ENCODE peak calls at places on chromosomes 3 and 15, in five cellular contexts. K is transverse colon, U is keratinocyte, S is H1, H is body of pancreas. F is an unnamed sample. For H3K4me1, the result is how much of the 10 kb centered on the place peaks cover.

GRCh38 chr3:36741285-36741684 is 23.1 kb downstream of the DCLK3 start:
- DNase-seq in K (no peak), U (no peak), S (no peak), H (no peak), F (no peak)

GRCh38 chr3:50913279-50913678 is 238.6 kb downstream of the DOCK3 start:
- DNase-seq in K (no peak), U (no peak), S (no peak), H (peak), F (peak)

GRCh38 chr15:61906961-61907752 is 153.1 kb downstream of the VPS13C start:
- DNase-seq in K (no peak), U (no peak), S (no peak), H (peak), F (no peak)

GRCh38 chr3:190339130-190339529 is 16.9 kb upstream of the CLDN1 start:
- DNase-seq in K (no peak), U (no peak), S (no peak), H (no peak), F (no peak)

GRCh38 chr15:89167267-89168176 is 53.9 kb downstream of the RLBP1 start:
- DNase-seq in K (no peak), U (peak), S (no peak), H (peak), F (no peak)

GRCh38 chr3:114848643-114849350 is 298.3 kb downstream of the ZBTB20 start:
- DNase-seq in K (no peak), U (no peak), S (no peak), H (peak), F (no peak)

GRCh38 chr3:187989458-187990153 is 164.4 kb upstream of the LPP start:
- DNase-seq in K (no peak), U (no peak), S (peak), H (no peak), F (no peak)

GRCh38 chr15:74958320-74958907 is 1.8 kb upstream of the RPP25 start:
- DNase-seq in K (peak), U (no peak), S (no peak), H (peak), F (peak)

GRCh38 chr3:18127181-18127863 is 297.8 kb downstream of the SATB1 start:
- DNase-seq in K (no peak), U (no peak), S (no peak), H (no peak), F (no peak)

GRCh38 chr3:106249159-106249558 is 380.3 kb upstream of the CBLB start:
- DNase-seq in K (no peak), U (no peak), S (no peak), H (no peak), F (no peak)

GRCh38 chr15:33242165-33242564 is 47.7 kb upstream of the FMN1 start:
- DNase-seq in K (no peak), U (peak), S (no peak), H (no peak), F (no peak)

GRCh38 chr3:42269647-42270046 is 3.7 kb upstream of the CCK start:
- DNase-seq in K (no peak), U (no peak), S (no peak), H (no peak), F (no peak)

GRCh38 chr3:16146015-16146730 is 28.3 kb upstream of the GALNT15 start:
- DNase-seq in K (no peak), U (no peak), S (no peak), H (no peak), F (no peak)

GRCh38 chr3:25448750-25449684 is 21.0 kb downstream of the RARB start:
- DNase-seq in K (peak), U (no peak), S (no peak), H (peak), F (peak)

GRCh38 chr3:44862221-44862637 is 517 bp downstream of the TMEM42 start:
- DNase-seq in K (no peak), U (no peak), S (no peak), H (peak), F (no peak)

GRCh38 chr3:111666041-111666735 is 71.0 kb upstream of the ZBED2 start:
- DNase-seq in K (no peak), U (no peak), S (no peak), H (no peak), F (no peak)

GRCh38 chr3:57951106-57951882 is 56.9 kb upstream of the FLNB start:
- DNase-seq in K (peak), U (no peak), S (no peak), H (peak), F (peak)

GRCh38 chr3:194979173-194979572 is 291.8 kb downstream of the XXYLT1 start:
- DNase-seq in K (no peak), U (no peak), S (no peak), H (no peak), F (no peak)

GRCh38 chr15:90598053-90598577 is 68.4 kb downstream of the CRTC3 start:
- DNase-seq in K (peak), U (no peak), S (no peak), H (peak), F (peak)

GRCh38 chr15:59933607-59934006 is 70.5 kb upstream of the FOXB1 start:
- DNase-seq in K (no peak), U (no peak), S (no peak), H (no peak), F (no peak)

GRCh38 chr15:68609618-68610017 is 30.8 kb downstream of the CORO2B start:
- DNase-seq in K (peak), U (no peak), S (no peak), H (peak), F (no peak)

GRCh38 chr3:24981924-24982323 is 446.1 kb upstream of the RARB start:
- DNase-seq in K (no peak), U (no peak), S (no peak), H (no peak), F (no peak)

GRCh38 chr3:14143826-14144225 is 19.0 kb downstream of the TMEM43 start:
- DNase-seq in K (peak), U (no peak), S (no peak), H (peak), F (no peak)

DNA sequence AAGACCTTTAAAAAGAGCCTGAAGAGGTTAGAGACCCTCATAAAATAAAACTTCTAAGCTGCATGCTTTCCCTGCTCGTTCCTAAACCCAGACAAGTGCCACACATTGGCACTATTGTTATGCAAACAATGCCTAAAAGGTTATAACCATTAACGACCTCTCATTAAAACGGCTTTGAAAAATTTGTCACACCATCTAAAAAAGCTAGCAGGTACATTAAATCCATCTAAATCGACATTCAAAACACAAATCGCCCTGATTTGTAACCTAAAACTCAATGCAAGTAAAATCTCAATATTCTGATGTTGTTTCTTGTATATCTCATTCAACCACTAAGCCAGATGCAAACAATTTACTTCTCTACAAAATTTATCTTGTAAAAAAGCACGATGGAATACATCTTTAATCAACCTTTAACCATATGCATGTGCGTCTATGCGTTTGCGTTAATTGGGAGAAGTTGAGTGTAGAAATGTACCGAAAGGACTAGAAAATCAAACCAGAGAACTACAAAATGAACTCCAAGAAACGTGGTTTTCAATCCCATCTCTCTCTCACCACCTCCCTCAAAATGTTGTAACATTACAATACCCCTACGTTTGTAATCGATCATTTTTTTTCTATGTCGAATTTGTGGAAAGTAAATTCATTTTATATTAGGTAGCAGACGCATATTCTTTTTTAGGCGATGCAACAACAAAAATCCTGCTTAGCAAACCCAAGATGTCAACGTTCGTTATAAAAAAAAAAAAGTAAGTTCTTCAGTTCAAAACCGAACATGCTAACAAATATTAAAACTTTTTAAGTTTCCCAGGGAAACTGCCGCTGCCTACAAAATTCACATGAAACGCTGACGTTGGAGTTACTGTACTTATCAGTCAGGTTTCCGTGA is 1.1 kb downstream of the ALDH1A2 start:
- DNase-seq in K (no peak), U (no peak), S (no peak), H (no peak), F (no peak)
- H3K4me1 ChIP-seq in K (under half), U (under half), S (under half), H (under half), F (under half)

DNA sequence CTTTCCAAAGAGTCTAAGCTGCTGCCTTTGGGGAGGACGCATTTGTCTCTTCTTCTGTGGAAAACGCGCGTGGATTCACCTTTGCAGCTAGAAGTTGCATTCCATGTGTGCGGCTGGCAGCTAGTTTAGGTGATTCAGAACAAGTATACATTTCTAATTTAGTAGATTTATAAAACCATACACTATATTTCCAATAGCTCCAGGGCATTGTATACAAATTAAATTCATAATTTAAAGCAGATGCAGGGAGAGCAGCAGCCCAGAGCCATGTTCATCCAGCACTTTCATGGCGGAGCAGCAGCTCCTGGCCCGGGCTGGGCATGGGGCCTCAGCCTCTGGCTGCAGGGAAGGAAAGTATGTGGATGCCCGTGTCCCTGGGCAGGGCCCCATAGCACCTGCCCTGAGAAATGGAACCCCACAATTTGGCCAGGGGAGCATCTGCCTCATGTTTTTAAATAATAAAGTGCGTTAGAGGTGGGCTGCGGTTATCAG is 42.8 kb upstream of the SEC22A start:
- DNase-seq in K (no peak), U (no peak), S (no peak), H (no peak), F (no peak)
- H3K4me3 ChIP-seq in K (no peak), U (no peak), S (no peak), H (no peak), F (no peak)

GRCh38 chr3:157905885-157906284 is 200.3 kb downstream of the SHOX2 start:
- DNase-seq in K (no peak), U (no peak), S (no peak), H (no peak), F (no peak)

DNA sequence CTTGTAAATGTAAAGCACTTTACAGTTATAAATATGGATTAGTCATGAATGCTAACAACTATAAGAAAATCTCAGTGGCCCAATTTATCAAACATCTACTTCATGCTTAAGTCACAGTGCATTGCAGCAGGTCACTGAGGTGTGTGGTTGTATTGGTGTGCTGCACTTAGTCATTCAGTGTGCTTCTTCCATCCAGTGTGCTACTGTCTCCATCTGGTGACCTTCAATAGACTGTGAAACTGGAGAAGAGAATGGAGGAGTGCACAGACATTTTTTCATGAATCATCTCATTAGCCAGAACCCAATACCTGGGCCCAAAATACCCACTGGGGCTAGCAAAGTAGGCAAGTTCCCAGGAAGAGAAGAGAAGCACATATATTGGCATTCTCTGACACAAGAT is 199.6 kb downstream of the SHOX2 start:
- DNase-seq in K (no peak), U (no peak), S (no peak), H (no peak), F (no peak)
- TF ChIP-seq CTCF in K (no peak), U (no peak), S (no peak), H (no peak), F (no peak)

GRCh38 chr3:134330895-134331810 is 43.1 kb downstream of the AMOTL2 start:
- DNase-seq in K (no peak), U (no peak), S (no peak), H (no peak), F (no peak)
- H3K4me1 ChIP-seq in K (under half), U (half or more), S (under half), H (under half), F (half or more)

GRCh38 chr15:81133782-81134461 is at the start of gene CFAP161:
- DNase-seq in K (peak), U (no peak), S (peak), H (peak), F (peak)
- H3K4me3 ChIP-seq in K (peak), U (no peak), S (peak), H (no peak), F (peak)

DNA sequence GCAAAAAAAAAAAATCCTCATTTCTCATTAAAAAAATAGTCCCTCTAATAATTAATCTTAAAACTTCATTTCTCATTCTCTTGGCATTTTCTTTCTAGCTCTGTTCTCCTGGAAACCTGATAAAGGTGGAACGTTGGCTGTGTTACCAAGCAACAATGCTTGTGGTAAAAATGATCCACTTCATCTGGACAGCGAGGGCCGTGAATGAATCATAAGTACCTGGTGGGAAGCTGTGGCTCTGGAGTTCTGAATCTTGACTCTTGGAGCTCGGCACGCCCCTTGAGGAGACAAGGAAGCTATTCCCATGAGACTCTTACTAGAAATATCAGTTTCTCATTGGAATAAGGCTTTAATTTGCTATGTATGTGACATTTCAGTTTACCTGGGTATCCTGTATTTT is 32.5 kb downstream of the BCL2L10 start:
- DNase-seq in K (no peak), U (no peak), S (no peak), H (no peak), F (no peak)
- TF ChIP-seq CTCF in K (no peak), U (no peak), S (no peak), H (no peak), F (no peak)

GRCh38 chr3:52682016-52682415 is 3.7 kb downstream of the PBRM1 start:
- DNase-seq in K (no peak), U (no peak), S (no peak), H (peak), F (no peak)

GRCh38 chr3:52679139-52679538 is 6.6 kb downstream of the PBRM1 start:
- DNase-seq in K (no peak), U (no peak), S (no peak), H (no peak), F (no peak)

GRCh38 chr3:52681610-52682009 is 4.1 kb downstream of the PBRM1 start:
- DNase-seq in K (no peak), U (no peak), S (no peak), H (no peak), F (no peak)

GRCh38 chr3:52678265-52678927 is 7.3 kb downstream of the PBRM1 start:
- DNase-seq in K (no peak), U (no peak), S (no peak), H (no peak), F (no peak)

GRCh38 chr3:52679811-52680210 is 5.9 kb downstream of the PBRM1 start:
- DNase-seq in K (no peak), U (no peak), S (no peak), H (no peak), F (no peak)
- H3K4me1 ChIP-seq in K (under half), U (under half), S (under half), H (under half), F (under half)

GRCh38 chr3:100525753-100526612 is 33.6 kb downstream of the TMEM45A start:
- DNase-seq in K (no peak), U (peak), S (no peak), H (peak), F (no peak)
- H3K4me3 ChIP-seq in K (no peak), U (no peak), S (no peak), H (no peak), F (no peak)